ENCODE peak calls at places on chromosomes 4 and X, in six cellular contexts. R is GM12865, Z is Peyer's patch, O is WERI-Rb-1, U is PC-9, G is heart right ventricle. Y is an unnamed sample.

GRCh38 chrX:129701624-129702069 is 37.1 kb upstream of the XPNPEP2 start:
- DNase-seq in R (no peak), Z (peak), O (no peak), U (no peak), G (peak), Y (no peak)

GRCh38 chrX:71909956-71910355 is 689 bp upstream of the NHSL2 start:
- DNase-seq in R (no peak), Z (no peak), O (peak), U (no peak), G (peak), Y (no peak)

GRCh38 chr4:137065306-137065705 is 467.0 kb downstream of the PCDH18 start:
- DNase-seq in R (no peak), Z (no peak), O (no peak), U (no peak), G (no peak), Y (no peak)

GRCh38 chrX:74450803-74451449 is 29.6 kb downstream of the SLC16A2 start:
- DNase-seq in R (no peak), Z (no peak), O (no peak), U (peak), G (no peak), Y (peak)

GRCh38 chrX:53458082-53458481 is 23.9 kb upstream of the HSD17B10 start:
- DNase-seq in R (no peak), Z (no peak), O (no peak), U (no peak), G (no peak), Y (no peak)

GRCh38 chrX:34288782-34289181 is 156.7 kb upstream of the FAM47A start:
- DNase-seq in R (no peak), Z (no peak), O (no peak), U (no peak), G (no peak), Y (no peak)

GRCh38 chrX:71098302-71098701 is 2.7 kb downstream of the FOXO4 start:
- DNase-seq in R (peak), Z (peak), O (peak), U (no peak), G (peak), Y (peak)

GRCh38 chr4:98506462-98507132 is 151.8 kb downstream of the TSPAN5 start:
- DNase-seq in R (no peak), Z (no peak), O (peak), U (no peak), G (no peak), Y (no peak)

GRCh38 chrX:48626401-48627298 is 29.4 kb downstream of the WDR13 start:
- DNase-seq in R (no peak), Z (peak), O (no peak), U (no peak), G (no peak), Y (no peak)

GRCh38 chr4:184471872-184472539 is 2.3 kb downstream of the IRF2 start:
- DNase-seq in R (peak), Z (no peak), O (peak), U (no peak), G (no peak), Y (peak)

DNA sequence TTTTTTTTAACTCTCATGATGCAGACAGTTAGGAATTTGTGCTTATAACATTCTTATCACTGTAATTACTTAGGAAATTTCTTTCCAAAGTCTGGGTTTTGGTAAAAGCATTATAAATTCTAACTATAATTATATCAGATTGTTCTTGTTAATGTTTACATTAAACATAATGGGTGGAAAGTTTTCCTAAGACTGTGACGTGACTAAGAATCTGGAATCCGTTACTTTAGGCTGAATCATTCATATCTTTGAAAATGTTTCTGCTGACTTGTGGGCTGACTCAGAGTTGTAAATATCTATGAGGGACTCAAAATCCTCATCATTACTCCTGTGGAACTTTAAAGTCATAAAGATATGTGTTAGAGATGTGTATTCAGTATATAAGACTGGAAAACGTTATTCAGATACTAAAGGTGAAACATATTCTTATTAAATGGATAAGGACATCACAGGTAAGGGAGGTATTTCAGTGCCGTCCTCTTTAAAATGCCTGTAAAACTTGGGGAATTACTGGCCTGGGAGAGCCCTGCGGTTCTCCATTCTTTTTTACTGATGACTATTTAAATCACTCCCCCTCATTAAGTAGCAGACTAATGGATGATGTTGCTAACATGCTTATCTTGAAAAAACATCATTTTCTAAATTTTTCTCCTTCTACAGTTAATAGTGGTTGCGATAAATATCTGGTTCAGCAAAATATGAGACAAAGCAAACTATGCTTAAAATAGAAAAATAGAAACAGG is 159.0 kb downstream of the DCLK2 start:
- DNase-seq in R (no peak), Z (no peak), O (no peak), U (peak), G (no peak), Y (no peak)
- H3K4me3 ChIP-seq in R (no peak), Z (no peak), O (no peak), U (no peak), G (no peak), Y (no peak)

GRCh38 chrX:47197526-47197925 is 3.9 kb downstream of the UBA1 start:
- DNase-seq in R (no peak), Z (no peak), O (no peak), U (no peak), G (no peak), Y (no peak)
- H3K4me3 ChIP-seq in R (no peak), Z (no peak), O (no peak), U (no peak), G (no peak), Y (no peak)

GRCh38 chrX:26822448-26822847 is 606.5 kb downstream of the MAGEB5 start:
- DNase-seq in R (no peak), Z (no peak), O (no peak), U (no peak), G (no peak), Y (peak)
- H3K4me3 ChIP-seq in R (no peak), Z (no peak), O (no peak), U (no peak), G (no peak), Y (no peak)

GRCh38 chr4:71765837-71766236 is 18.0 kb downstream of the GC start:
- DNase-seq in R (no peak), Z (no peak), O (no peak), U (no peak), G (no peak), Y (no peak)
- H3K4me3 ChIP-seq in R (no peak), Z (no peak), O (no peak), U (no peak), G (no peak), Y (no peak)

DNA sequence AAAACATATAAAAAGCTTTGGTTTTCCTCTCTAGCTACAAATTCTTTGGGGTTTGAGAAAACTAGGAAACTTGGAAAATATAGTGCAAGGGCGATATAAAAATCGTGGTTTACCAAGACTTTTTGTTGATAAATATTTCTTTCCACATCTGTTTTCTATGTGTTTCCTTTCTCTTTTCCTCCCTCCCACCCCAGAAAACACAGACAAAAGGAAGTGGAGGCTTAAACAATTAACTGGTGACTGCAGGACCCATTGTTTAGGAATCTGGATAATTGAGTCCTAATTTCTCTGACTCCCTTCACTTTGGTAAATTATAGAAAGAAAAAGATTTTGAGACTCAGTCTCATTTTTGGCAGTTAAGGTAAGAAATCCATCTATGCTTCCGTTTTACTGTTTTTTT is 203.8 kb downstream of the SPRY1 start:
- DNase-seq in R (no peak), Z (no peak), O (no peak), U (no peak), G (no peak), Y (no peak)
- H3K4me3 ChIP-seq in R (no peak), Z (no peak), O (no peak), U (no peak), G (no peak), Y (peak)

DNA sequence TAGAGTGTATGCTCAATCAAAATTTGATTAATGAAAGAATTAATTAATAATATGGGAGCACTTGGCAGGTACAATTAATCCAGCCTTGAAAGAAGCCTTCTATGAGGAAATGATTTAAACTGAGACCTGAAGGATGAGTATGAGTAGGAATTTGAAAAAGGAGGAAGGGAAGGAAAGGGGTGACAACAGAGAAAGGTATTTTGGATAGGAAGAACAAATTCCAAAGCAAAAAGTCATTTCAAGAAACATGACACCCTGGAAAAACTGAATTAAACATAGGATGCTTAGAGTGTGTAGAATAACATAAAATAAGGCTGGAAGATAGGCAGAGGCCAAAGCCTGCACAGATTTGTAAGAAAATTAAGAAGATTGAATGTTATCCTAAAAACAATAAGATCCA is 29.6 kb downstream of the PHOX2B start:
- DNase-seq in R (no peak), Z (no peak), O (no peak), U (peak), G (no peak), Y (no peak)
- H3K4me3 ChIP-seq in R (no peak), Z (no peak), O (no peak), U (no peak), G (no peak), Y (no peak)